ENCODE peak calls at places on chromosomes 6 and 20, in six cellular contexts. W is Daoy, Y is WTC11, V is GM20000, K is T-helper 9 cell, S is M059J. B is an unnamed sample.
A peak's percentile ranks its signal among the peaks of the same experiment; 100 is the strongest.

GRCh38 chr6:152170702-152171667 is 363.5 kb downstream of the ESR1 start:
- DNase-seq in W (peak; percentile 68), V (peak; percentile 62), S (no peak), K (peak; percentile 14), Y (no peak), B (no peak)

GRCh38 chr6:110813813-110814487 is 1.3 kb downstream of the CDK19 start:
- DNase-seq in Y (no peak), V (no peak), S (peak; percentile 39), K (peak; percentile 4), W (peak; percentile 4), B (peak; percentile 8)

GRCh38 chr6:84553527-84553926 is 210.9 kb downstream of the TBX18 start:
- DNase-seq in S (peak; percentile 55), W (no peak), Y (no peak), V (no peak), K (no peak), B (no peak)

GRCh38 chr20:12030470-12030869 is 112.8 kb downstream of the BTBD3 start:
- DNase-seq in W (no peak), S (no peak), Y (no peak), K (no peak), V (no peak), B (no peak)

GRCh38 chr6:132919028-132919427 is 104.7 kb downstream of the RPS12 start:
- DNase-seq in Y (no peak), K (no peak), W (no peak), S (no peak), V (no peak), B (no peak)

GRCh38 chr6:10610289-10610688 is 84.1 kb downstream of the C6orf52 start:
- DNase-seq in W (no peak), S (no peak), V (no peak), K (no peak), Y (no peak), B (no peak)

GRCh38 chr6:166032366-166033171 is 135.1 kb downstream of the TBXT start:
- DNase-seq in V (no peak), Y (peak; percentile 42), K (no peak), S (peak; percentile 85), W (peak; percentile 27), B (peak; percentile 10)

GRCh38 chr6:137706065-137706422 is 161.0 kb upstream of the TNFAIP3 start:
- DNase-seq in Y (no peak), W (no peak), K (no peak), V (no peak), S (no peak), B (no peak)

GRCh38 chr6:19759117-19759880 is 77.9 kb upstream of the ID4 start:
- DNase-seq in K (no peak), Y (no peak), S (peak; percentile 96), W (peak; percentile 78), V (no peak), B (no peak)

GRCh38 chr20:36773123-36773547 is 428 bp downstream of the DSN1 start:
- DNase-seq in V (no peak), W (no peak), S (peak; percentile 20), Y (no peak), K (no peak), B (peak; percentile 34)

GRCh38 chr20:57849126-57849867 is 139.5 kb upstream of the PMEPA1 start:
- DNase-seq in Y (no peak), V (no peak), S (peak; percentile 35), K (no peak), W (no peak), B (no peak)

GRCh38 chr20:61940491-61940890 is 125.2 kb downstream of the TAF4 start:
- DNase-seq in W (no peak), Y (peak; percentile 3), V (no peak), S (no peak), K (no peak), B (no peak)

GRCh38 chr6:28742668-28743270 is 181.0 kb downstream of the TRIM27 start:
- DNase-seq in S (peak; percentile 85), Y (peak; percentile 85), W (peak; percentile 90), V (no peak), K (no peak), B (no peak)

GRCh38 chr6:137723273-137724017 is 143.6 kb upstream of the TNFAIP3 start:
- DNase-seq in V (no peak), S (no peak), Y (no peak), K (no peak), W (no peak), B (no peak)

GRCh38 chr20:35618372-35619131 is 2.9 kb downstream of the SPAG4 start:
- DNase-seq in K (peak; percentile 16), W (peak; percentile 31), V (peak; percentile 42), S (peak; percentile 70), Y (peak; percentile 30), B (peak; percentile 64)

GRCh38 chr6:18748314-18748713 is 361.2 kb downstream of the RNF144B start:
- DNase-seq in W (no peak), Y (no peak), K (no peak), S (no peak), V (no peak), B (no peak)

GRCh38 chr20:52251827-52252226 is 60.2 kb upstream of the ZFP64 start:
- DNase-seq in W (no peak), V (no peak), K (no peak), S (no peak), Y (no peak), B (no peak)

GRCh38 chr20:9508240-9508661 is 6.1 kb upstream of the LAMP5 start:
- DNase-seq in Y (peak; percentile 36), S (no peak), W (no peak), K (no peak), V (no peak), B (no peak)

GRCh38 chr6:14776307-14776706 is 469.6 kb upstream of the JARID2 start:
- DNase-seq in V (no peak), K (no peak), S (no peak), Y (no peak), W (no peak), B (no peak)

GRCh38 chr6:36727491-36728021 is 29.9 kb downstream of the RAB44 start:
- DNase-seq in Y (no peak), V (no peak), W (peak; percentile 71), K (no peak), S (peak; percentile 59), B (peak; percentile 51)

GRCh38 chr6:149888659-149889058 is 9.3 kb downstream of the RAET1E start:
- DNase-seq in S (peak; percentile 43), V (no peak), W (no peak), K (no peak), Y (no peak), B (peak; percentile 51)

GRCh38 chr20:3162080-3162611 is 2.5 kb upstream of the FASTKD5 start:
- DNase-seq in K (no peak), Y (no peak), W (no peak), V (no peak), S (no peak), B (no peak)

GRCh38 chr6:137044366-137045220 is at the start of gene IL20RA:
- DNase-seq in K (peak; percentile 4), V (peak; percentile 73), S (peak; percentile 35), Y (peak; percentile 59), W (peak; percentile 47), B (no peak)

GRCh38 chr6:49479308-49480004 is 16.3 kb downstream of the CENPQ start:
- DNase-seq in V (no peak), S (peak; percentile 80), W (no peak), K (no peak), Y (no peak), B (no peak)

GRCh38 chr20:37202267-37202943 is 23.1 kb upstream of the MROH8 start:
- DNase-seq in Y (peak; percentile 36), S (peak; percentile 98), W (peak; percentile 81), K (no peak), V (no peak), B (peak; percentile 76)

GRCh38 chr6:108650781-108651180 is 90.1 kb downstream of the FOXO3 start:
- DNase-seq in W (no peak), Y (no peak), S (peak; percentile 65), V (no peak), K (no peak), B (no peak)

GRCh38 chr6:154236646-154237236 is 119.9 kb downstream of the IPCEF1 start:
- DNase-seq in K (no peak), W (no peak), S (no peak), Y (no peak), V (no peak), B (no peak)

B was measured in SW480.